ENCODE peak calls at places on chromosomes 1 and 21, in five cellular contexts. One of them, this sample, is unnamed.

GRCh38 chr1:172287207-172287606 is 133.3 kb upstream of the C1orf105 start:
- DNase-seq in trophoblast cell: no peak
- DNase-seq in neuronal stem cell: no peak
- DNase-seq in endothelial cell of umbilical vein: peak; percentile 61
- DNase-seq in endodermal cell: no peak
- DNase-seq in this sample: no peak

GRCh38 chr1:21645550-21645949 is 23.6 kb downstream of the RAP1GAP start:
- DNase-seq in trophoblast cell: no peak
- DNase-seq in neuronal stem cell: no peak
- DNase-seq in endothelial cell of umbilical vein: no peak
- DNase-seq in endodermal cell: no peak
- DNase-seq in this sample: no peak

GRCh38 chr1:235633220-235633540 is 16.4 kb downstream of the GNG4 start:
- DNase-seq in trophoblast cell: no peak
- DNase-seq in neuronal stem cell: no peak
- DNase-seq in endothelial cell of umbilical vein: no peak
- DNase-seq in endodermal cell: no peak
- DNase-seq in this sample: no peak

GRCh38 chr1:217524787-217525520 is 105.9 kb downstream of the GPATCH2 start:
- DNase-seq in trophoblast cell: no peak
- DNase-seq in neuronal stem cell: no peak
- DNase-seq in endothelial cell of umbilical vein: peak; percentile 66
- DNase-seq in endodermal cell: no peak
- DNase-seq in this sample: no peak

GRCh38 chr1:203346060-203346754 is 4.7 kb downstream of the FMOD start:
- DNase-seq in trophoblast cell: no peak
- DNase-seq in neuronal stem cell: no peak
- DNase-seq in endothelial cell of umbilical vein: no peak
- DNase-seq in endodermal cell: peak; percentile 60
- DNase-seq in this sample: no peak

GRCh38 chr1:116943438-116943837 is 33.7 kb downstream of the PTGFRN start:
- DNase-seq in trophoblast cell: no peak
- DNase-seq in neuronal stem cell: no peak
- DNase-seq in endothelial cell of umbilical vein: no peak
- DNase-seq in endodermal cell: no peak
- DNase-seq in this sample: no peak

GRCh38 chr21:42157606-42158310 is 61.2 kb upstream of the ABCG1 start:
- DNase-seq in trophoblast cell: no peak
- DNase-seq in neuronal stem cell: no peak
- DNase-seq in endothelial cell of umbilical vein: no peak
- DNase-seq in endodermal cell: no peak
- DNase-seq in this sample: no peak

GRCh38 chr21:34072145-34073031 is 990 bp upstream of the MRPS6 start:
- DNase-seq in trophoblast cell: no peak
- DNase-seq in neuronal stem cell: no peak
- DNase-seq in endothelial cell of umbilical vein: no peak
- DNase-seq in endodermal cell: no peak
- DNase-seq in this sample: peak; percentile 16

GRCh38 chr1:230267338-230268065 is 158.6 kb downstream of the PGBD5 start:
- DNase-seq in trophoblast cell: peak; percentile 85
- DNase-seq in neuronal stem cell: no peak
- DNase-seq in endothelial cell of umbilical vein: no peak
- DNase-seq in endodermal cell: no peak
- DNase-seq in this sample: no peak

GRCh38 chr1:87786861-87787548 is 458.3 kb downstream of the LMO4 start:
- DNase-seq in trophoblast cell: no peak
- DNase-seq in neuronal stem cell: no peak
- DNase-seq in endothelial cell of umbilical vein: no peak
- DNase-seq in endodermal cell: no peak
- DNase-seq in this sample: no peak

DNA sequence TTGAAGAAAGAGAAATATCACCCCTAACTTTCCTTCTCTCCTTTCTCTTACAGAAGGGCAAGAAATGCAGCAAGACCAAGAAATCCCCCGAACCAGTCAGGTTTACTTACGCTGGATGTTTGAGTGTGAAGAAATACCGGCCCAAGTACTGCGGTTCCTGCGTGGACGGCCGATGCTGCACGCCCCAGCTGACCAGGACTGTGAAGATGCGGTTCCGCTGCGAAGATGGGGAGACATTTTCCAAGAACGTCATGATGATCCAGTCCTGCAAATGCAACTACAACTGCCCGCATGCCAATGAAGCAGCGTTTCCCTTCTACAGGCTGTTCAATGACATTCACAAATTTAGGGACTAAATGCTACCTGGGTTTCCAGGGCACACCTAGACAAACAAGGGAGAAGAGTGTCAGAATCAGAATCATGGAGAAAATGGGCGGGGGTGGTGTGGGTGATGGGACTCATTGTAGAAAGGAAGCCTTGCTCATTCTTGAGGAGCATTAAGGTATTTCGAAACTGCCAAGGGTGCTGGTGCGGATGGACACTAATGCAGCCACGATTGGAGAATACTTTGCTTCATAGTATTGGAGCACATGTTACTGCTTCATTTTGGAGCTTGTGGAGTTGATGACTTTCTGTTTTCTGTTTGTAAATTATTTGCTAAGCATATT is 2.3 kb downstream of the CCN1 start:
- DNase-seq in trophoblast cell: peak; percentile 36
- DNase-seq in neuronal stem cell: no peak
- DNase-seq in endothelial cell of umbilical vein: peak; percentile 56
- DNase-seq in endodermal cell: peak; percentile 58
- DNase-seq in this sample: no peak
- H3K27ac ChIP-seq in trophoblast cell: peak overlapping the region; percentile 32
- H3K27ac ChIP-seq in neuronal stem cell: peak overlapping the region; percentile 37
- H3K27ac ChIP-seq in endothelial cell of umbilical vein: peak overlapping the region; percentile 92
- H3K27ac ChIP-seq in endodermal cell: no peak overlapping the region
- H3K27ac ChIP-seq in this sample: no peak overlapping the region

GRCh38 chr21:14012409-14012808 is 198.3 kb downstream of the LIPI start:
- DNase-seq in trophoblast cell: no peak
- DNase-seq in neuronal stem cell: no peak
- DNase-seq in endothelial cell of umbilical vein: no peak
- DNase-seq in endodermal cell: no peak
- DNase-seq in this sample: no peak
- H3K9ac ChIP-seq in trophoblast cell: no peak overlapping the region
- H3K9ac ChIP-seq in neuronal stem cell: no peak overlapping the region
- H3K9ac ChIP-seq in endothelial cell of umbilical vein: no peak overlapping the region
- H3K9ac ChIP-seq in endodermal cell: no peak overlapping the region
- H3K9ac ChIP-seq in this sample: no peak overlapping the region

GRCh38 chr21:37139902-37140301 is 66.8 kb downstream of the TTC3 start:
- DNase-seq in trophoblast cell: no peak
- DNase-seq in neuronal stem cell: peak; percentile 81
- DNase-seq in endothelial cell of umbilical vein: no peak
- DNase-seq in endodermal cell: peak; percentile 62
- DNase-seq in this sample: no peak
- H3K27ac ChIP-seq in trophoblast cell: no peak overlapping the region
- H3K27ac ChIP-seq in neuronal stem cell: peak overlapping the region; percentile 11
- H3K27ac ChIP-seq in endothelial cell of umbilical vein: no peak overlapping the region
- H3K27ac ChIP-seq in endodermal cell: peak overlapping the region; percentile 50
- H3K27ac ChIP-seq in this sample: no peak overlapping the region

DNA sequence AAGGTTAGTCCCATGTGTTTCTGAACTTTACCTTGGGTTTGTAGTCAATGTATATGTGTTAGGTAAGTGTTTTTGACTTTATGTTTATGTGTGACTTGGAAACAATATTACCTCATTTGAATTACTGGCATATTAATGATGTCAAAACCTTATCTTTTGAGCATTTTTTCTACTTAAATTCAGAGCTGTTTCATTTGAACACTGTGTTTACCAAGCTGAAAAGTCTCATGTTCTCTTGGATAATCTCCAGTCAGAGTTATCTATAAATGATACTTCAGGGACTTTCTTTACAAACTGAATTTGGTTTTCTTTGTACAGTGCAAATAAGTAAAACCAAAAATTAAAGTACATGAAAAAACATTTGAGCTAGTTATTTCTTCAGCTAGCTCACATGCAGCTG is 30.0 kb downstream of the ADAMTS1 start:
- DNase-seq in trophoblast cell: no peak
- DNase-seq in neuronal stem cell: no peak
- DNase-seq in endothelial cell of umbilical vein: no peak
- DNase-seq in endodermal cell: no peak
- DNase-seq in this sample: no peak
- H3K9ac ChIP-seq in trophoblast cell: no peak overlapping the region
- H3K9ac ChIP-seq in neuronal stem cell: no peak overlapping the region
- H3K9ac ChIP-seq in endothelial cell of umbilical vein: no peak overlapping the region
- H3K9ac ChIP-seq in endodermal cell: no peak overlapping the region
- H3K9ac ChIP-seq in this sample: no peak overlapping the region

GRCh38 chr1:201889092-201889968 is 632 bp downstream of the SHISA4 start:
- DNase-seq in trophoblast cell: no peak
- DNase-seq in neuronal stem cell: peak; percentile 17
- DNase-seq in endothelial cell of umbilical vein: no peak
- DNase-seq in endodermal cell: peak; percentile 68
- DNase-seq in this sample: no peak

GRCh38 chr1:201887116-201887866 is 1.4 kb upstream of the SHISA4 start:
- DNase-seq in trophoblast cell: no peak
- DNase-seq in neuronal stem cell: no peak
- DNase-seq in endothelial cell of umbilical vein: no peak
- DNase-seq in endodermal cell: peak; percentile 48
- DNase-seq in this sample: no peak

GRCh38 chr1:201886103-201886885 is 2.4 kb upstream of the SHISA4 start:
- DNase-seq in trophoblast cell: peak; percentile 42
- DNase-seq in neuronal stem cell: no peak
- DNase-seq in endothelial cell of umbilical vein: no peak
- DNase-seq in endodermal cell: no peak
- DNase-seq in this sample: no peak

GRCh38 chr1:201890223-201890622 is 1.5 kb downstream of the SHISA4 start:
- DNase-seq in trophoblast cell: no peak
- DNase-seq in neuronal stem cell: no peak
- DNase-seq in endothelial cell of umbilical vein: no peak
- DNase-seq in endodermal cell: no peak
- DNase-seq in this sample: no peak

GRCh38 chr1:201888282-201889033 is at the start of gene SHISA4:
- DNase-seq in trophoblast cell: peak; percentile 16
- DNase-seq in neuronal stem cell: peak; percentile 23
- DNase-seq in endothelial cell of umbilical vein: peak; percentile 81
- DNase-seq in endodermal cell: peak; percentile 88
- DNase-seq in this sample: no peak
- H3K27ac ChIP-seq in trophoblast cell: no peak within 1 kb of the TSS
- H3K27ac ChIP-seq in neuronal stem cell: no peak within 1 kb of the TSS
- H3K27ac ChIP-seq in endothelial cell of umbilical vein: no peak within 1 kb of the TSS
- H3K27ac ChIP-seq in endodermal cell: no peak within 1 kb of the TSS
- H3K27ac ChIP-seq in this sample: no peak within 1 kb of the TSS

GRCh38 chr1:64536836-64537490 is 67.0 kb downstream of the CACHD1 start:
- DNase-seq in trophoblast cell: no peak
- DNase-seq in neuronal stem cell: no peak
- DNase-seq in endothelial cell of umbilical vein: no peak
- DNase-seq in endodermal cell: no peak
- DNase-seq in this sample: no peak
- H3K9ac ChIP-seq in trophoblast cell: no peak overlapping the region
- H3K9ac ChIP-seq in neuronal stem cell: no peak overlapping the region
- H3K9ac ChIP-seq in endothelial cell of umbilical vein: no peak overlapping the region
- H3K9ac ChIP-seq in endodermal cell: no peak overlapping the region
- H3K9ac ChIP-seq in this sample: no peak overlapping the region

GRCh38 chr1:33176362-33176850 is 5.4 kb downstream of the TRIM62 start:
- DNase-seq in trophoblast cell: peak; percentile 99
- DNase-seq in neuronal stem cell: no peak
- DNase-seq in endothelial cell of umbilical vein: no peak
- DNase-seq in endodermal cell: peak; percentile 46
- DNase-seq in this sample: no peak
- H3K27ac ChIP-seq in trophoblast cell: no peak overlapping the region
- H3K27ac ChIP-seq in neuronal stem cell: no peak overlapping the region
- H3K27ac ChIP-seq in endothelial cell of umbilical vein: no peak overlapping the region
- H3K27ac ChIP-seq in endodermal cell: peak overlapping the region; percentile 56
- H3K27ac ChIP-seq in this sample: no peak overlapping the region

This sample was measured in DND-41.